ENCODE peak calls at places on chromosomes 2 and 18, in nine cellular contexts. G is endothelial cell, Y is OCI-LY7, X is WTC11, N is spleen, W is suprapubic skin, B is cardiac muscle cell, O is GM12864, S is brain microvascular endothelial cell. A is an unnamed sample.

GRCh38 chr2:220670461-220670979 is 901.6 kb downstream of the EPHA4 start:
- DNase-seq in Y (no peak), G (no peak), N (no peak), X (no peak), S (no peak), W (no peak), O (no peak), B (no peak), A (no peak)

GRCh38 chr18:4691836-4692235 is 236.7 kb upstream of the DLGAP1 start:
- DNase-seq in G (no peak), Y (no peak), O (no peak), X (no peak), N (no peak), S (no peak), W (no peak), B (no peak), A (no peak)

GRCh38 chr2:44598731-44599529 is 237.2 kb downstream of the CAMKMT start:
- DNase-seq in X (no peak), W (no peak), O (no peak), Y (no peak), S (no peak), G (no peak), N (no peak), B (no peak), A (no peak)

GRCh38 chr2:160324161-160324768 is 124.2 kb upstream of the ITGB6 start:
- DNase-seq in W (no peak), B (peak), G (peak), N (peak), O (no peak), X (peak), Y (peak), S (peak), A (peak)

GRCh38 chr2:163471947-163472346 is 263.9 kb downstream of the FIGN start:
- DNase-seq in W (no peak), X (no peak), B (peak), G (no peak), S (peak), N (no peak), O (no peak), Y (no peak), A (no peak)

GRCh38 chr2:98269830-98270229 is 76.4 kb upstream of the CNGA3 start:
- DNase-seq in O (no peak), Y (no peak), G (no peak), S (peak), W (no peak), N (no peak), X (no peak), B (peak), A (no peak)

GRCh38 chr2:68689553-68690537 is 44.8 kb upstream of the ARHGAP25 start:
- DNase-seq in W (no peak), G (no peak), N (no peak), Y (peak), O (peak), S (no peak), X (no peak), B (no peak), A (peak)

GRCh38 chr2:171447675-171448074 is 13.6 kb downstream of the DCAF17 start:
- DNase-seq in W (no peak), G (no peak), S (no peak), Y (no peak), X (no peak), N (no peak), O (no peak), B (no peak), A (no peak)

GRCh38 chr18:27198036-27198435 is 12.9 kb upstream of the CHST9 start:
- DNase-seq in X (no peak), W (no peak), Y (no peak), N (no peak), S (no peak), O (no peak), B (no peak), G (no peak), A (no peak)

GRCh38 chr18:80103231-80103630 is 5.8 kb upstream of the ADNP2 start:
- DNase-seq in X (no peak), Y (no peak), B (peak), N (no peak), G (no peak), W (no peak), S (peak), O (no peak), A (no peak)

GRCh38 chr2:43218550-43219382 is 7.6 kb downstream of the ZFP36L2 start:
- DNase-seq in X (no peak), S (peak), B (peak), N (peak), Y (peak), G (peak), W (peak), O (peak), A (peak)

GRCh38 chr2:75292826-75293225 is 93.5 kb upstream of the TACR1 start:
- DNase-seq in O (no peak), S (peak), N (no peak), Y (no peak), X (no peak), G (no peak), B (peak), W (no peak), A (no peak)

GRCh38 chr2:2564300-2565085 is 233.4 kb upstream of the MYT1L start:
- DNase-seq in B (no peak), N (peak), G (no peak), S (no peak), O (no peak), X (peak), Y (no peak), W (no peak), A (no peak)

GRCh38 chr2:32825291-32825712 is 121.5 kb upstream of the LTBP1 start:
- DNase-seq in B (peak), N (no peak), G (peak), W (no peak), O (no peak), Y (no peak), S (peak), X (no peak), A (no peak)

GRCh38 chr2:196984888-196985287 is 58.4 kb upstream of the PGAP1 start:
- DNase-seq in X (no peak), G (no peak), N (no peak), Y (no peak), W (no peak), B (no peak), S (no peak), O (no peak), A (no peak)

GRCh38 chr2:216279011-216279410 is 93.3 kb downstream of the MARCHF4 start:
- DNase-seq in G (no peak), W (no peak), N (no peak), O (no peak), B (peak), Y (no peak), S (no peak), X (no peak), A (no peak)

GRCh38 chr18:78889250-78889649 is 90.4 kb upstream of the SALL3 start:
- DNase-seq in B (no peak), G (no peak), Y (no peak), S (no peak), N (no peak), X (no peak), W (no peak), O (no peak), A (no peak)

GRCh38 chr18:78882585-78882984 is 97.0 kb upstream of the SALL3 start:
- DNase-seq in O (no peak), B (no peak), S (no peak), G (no peak), W (no peak), X (no peak), N (no peak), Y (no peak), A (no peak)

GRCh38 chr18:78890388-78890787 is 89.2 kb upstream of the SALL3 start:
- DNase-seq in S (no peak), Y (no peak), N (no peak), W (no peak), G (no peak), B (no peak), O (no peak), X (no peak), A (no peak)

GRCh38 chr18:78883501-78883900 is 96.1 kb upstream of the SALL3 start:
- DNase-seq in G (no peak), N (no peak), X (no peak), Y (no peak), O (no peak), B (no peak), W (no peak), S (no peak), A (no peak)

DNA sequence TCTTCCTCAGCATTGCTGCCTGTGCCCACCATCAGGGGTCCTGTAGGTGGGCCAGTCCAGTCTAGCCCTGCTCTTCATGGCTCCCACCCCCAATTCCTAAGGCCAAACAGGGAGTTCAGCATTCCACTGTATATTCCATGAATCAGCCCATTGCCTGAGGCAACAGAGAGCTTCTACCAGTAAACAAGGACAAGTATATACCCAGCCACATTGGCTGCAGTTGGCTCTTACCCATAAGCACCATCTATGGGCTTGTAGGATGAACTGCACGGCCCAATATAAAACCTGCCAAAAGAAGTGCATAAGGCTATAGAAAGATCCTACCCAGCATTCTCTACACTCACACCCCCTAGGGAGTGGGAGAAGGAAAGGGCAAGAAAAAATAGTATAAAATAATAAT is 95.1 kb upstream of the SALL3 start:
- DNase-seq in N (no peak), Y (peak), W (no peak), B (no peak), X (no peak), G (no peak), S (no peak), O (no peak), A (no peak)
- TF ChIP-seq CTCF in N (no peak), Y (peak), W (no peak), B (no peak), X (peak), G (no peak), S (no peak), O (no peak), A (no peak)

GRCh38 chr2:240136671-240137292 is 677 bp upstream of the COPS9 start:
- DNase-seq in W (no peak), S (no peak), X (no peak), B (no peak), N (no peak), G (no peak), O (no peak), Y (no peak), A (peak)
- TF ChIP-seq CTCF in W (no peak), S (no peak), X (no peak), B (no peak), N (no peak), G (no peak), O (no peak), Y (no peak), A (no peak)

DNA sequence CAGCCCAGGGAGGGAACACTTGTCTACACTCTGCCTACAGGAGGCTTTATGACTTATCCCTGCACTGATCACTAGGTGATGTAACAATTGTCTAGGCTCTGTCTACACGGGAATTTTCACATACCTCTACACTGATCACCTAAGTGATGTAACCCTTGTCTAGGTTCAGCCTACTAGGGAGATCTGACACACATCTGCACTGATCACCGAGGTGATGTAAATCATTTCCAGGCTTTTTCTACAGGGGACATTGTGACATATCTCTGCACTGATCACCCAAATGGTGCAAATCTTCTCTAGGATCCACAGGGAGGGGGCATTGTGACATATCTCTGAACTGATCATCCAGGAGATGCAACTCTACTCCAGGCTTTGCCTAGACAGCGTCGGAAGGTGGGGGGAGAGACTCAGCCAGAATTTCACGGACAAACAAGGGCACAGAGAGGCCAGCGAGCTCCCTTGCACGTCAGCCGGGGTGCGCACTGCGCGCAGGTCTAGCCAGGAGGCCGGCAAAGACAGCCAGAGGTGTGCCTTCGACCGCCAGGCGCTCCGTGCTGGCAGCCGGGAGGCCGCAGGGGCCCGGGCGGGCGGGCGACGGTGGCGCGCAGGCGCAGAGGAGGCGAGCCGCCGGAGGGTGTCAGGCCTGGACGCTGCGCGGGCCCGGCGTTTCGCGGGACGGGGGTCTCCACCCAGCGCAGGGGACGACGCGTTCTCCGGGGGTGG is 46.9 kb upstream of the USP14 start:
- DNase-seq in B (peak), W (no peak), Y (no peak), G (peak), O (no peak), S (no peak), X (peak), N (peak), A (peak)
- TF ChIP-seq CTCF in B (no peak), W (no peak), Y (no peak), G (no peak), O (peak), S (no peak), X (no peak), N (no peak), A (no peak)

GRCh38 chr2:27492557-27492956 is 2.4 kb downstream of the FNDC4 start:
- DNase-seq in N (no peak), X (no peak), G (no peak), W (no peak), O (no peak), Y (no peak), B (no peak), S (no peak), A (no peak)

GRCh38 chr2:27485496-27485895 is 4.0 kb downstream of the IFT172 start:
- DNase-seq in W (no peak), G (no peak), N (no peak), O (no peak), B (no peak), S (no peak), X (no peak), Y (peak), A (no peak)

GRCh38 chr2:27493948-27494283 is 1.1 kb downstream of the FNDC4 start:
- DNase-seq in S (no peak), B (no peak), N (no peak), W (no peak), G (no peak), O (no peak), Y (no peak), X (no peak), A (no peak)

GRCh38 chr2:27489498-27490397 is at the start of gene IFT172:
- DNase-seq in G (peak), B (peak), S (peak), N (peak), X (peak), Y (peak), O (peak), W (peak), A (peak)

DNA sequence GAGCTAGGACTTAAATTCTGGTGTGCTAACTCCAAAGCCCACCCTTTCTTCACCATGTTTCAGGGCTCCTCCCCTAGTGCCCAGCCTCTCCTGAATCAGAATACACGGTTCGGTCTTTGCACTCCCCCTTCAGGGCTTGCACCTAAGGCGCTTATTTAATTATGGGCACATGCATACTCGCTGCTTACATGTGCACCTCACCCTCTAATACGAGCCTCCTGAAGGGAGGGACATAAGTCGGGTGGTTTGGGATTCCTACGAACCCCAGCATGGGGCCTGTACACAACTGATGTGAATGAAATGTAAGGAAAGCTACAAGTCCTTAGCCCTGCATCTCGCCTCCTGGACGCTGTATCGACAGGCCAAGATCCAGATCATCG is 435 bp downstream of the IFT172 start:
- DNase-seq in G (peak), Y (peak), S (no peak), W (no peak), X (no peak), B (peak), N (no peak), O (no peak), A (no peak)
- TF ChIP-seq CTCF in G (no peak), Y (peak), S (peak), W (no peak), X (no peak), B (peak), N (no peak), O (no peak), A (no peak)

GRCh38 chr18:63741769-63742168 is 33.4 kb upstream of the SERPINB7 start:
- DNase-seq in O (no peak), S (peak), X (no peak), N (no peak), Y (no peak), B (peak), G (no peak), W (no peak), A (no peak)
- TF ChIP-seq CTCF in O (no peak), S (peak), X (no peak), N (no peak), Y (no peak), B (peak), G (no peak), W (peak), A (no peak)

DNA sequence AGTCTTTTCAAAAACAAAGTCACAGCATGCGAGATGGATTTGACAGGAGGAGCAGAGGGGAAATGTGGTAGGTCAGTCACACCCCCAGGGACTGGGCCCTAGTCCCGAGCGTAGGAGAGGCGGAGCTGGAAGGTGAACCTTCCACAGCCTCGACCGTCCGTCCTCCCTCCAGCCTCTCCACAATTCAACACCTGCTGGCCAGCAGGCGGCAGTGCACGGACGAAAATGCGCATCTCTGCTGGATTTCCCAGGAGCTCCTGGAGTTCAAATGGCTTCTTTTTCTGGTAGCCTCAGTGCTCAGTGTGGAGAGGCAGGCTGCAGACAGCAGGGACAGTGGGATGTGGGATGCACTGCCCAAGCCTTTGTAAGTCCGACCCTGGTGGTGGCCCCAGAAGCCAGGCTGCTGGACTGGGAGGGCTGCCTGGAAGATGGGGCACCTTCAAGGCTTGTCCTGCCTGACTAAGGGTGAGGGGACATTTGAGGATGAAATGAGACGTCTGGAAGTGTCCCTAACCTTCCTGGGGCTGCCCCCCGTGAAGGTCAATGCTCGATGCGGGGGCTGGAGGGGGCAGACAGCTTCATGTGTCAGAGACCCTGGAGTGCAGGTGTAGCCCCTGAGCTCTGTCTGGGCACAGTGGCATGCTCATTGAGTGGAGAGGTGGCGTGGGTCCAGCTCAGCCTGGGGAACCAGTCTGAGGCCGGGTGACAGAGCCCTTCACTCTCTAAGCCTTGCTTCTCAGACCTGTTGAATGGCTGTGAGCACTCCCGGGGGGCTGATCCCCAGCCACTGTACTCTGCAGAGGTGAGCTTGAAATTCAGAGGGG is 189.5 kb downstream of the TFCP2L1 start:
- DNase-seq in Y (no peak), G (peak), N (peak), S (peak), W (no peak), X (peak), O (no peak), B (peak), A (peak)
- TF ChIP-seq CTCF in Y (peak), G (peak), N (peak), S (peak), W (peak), X (peak), O (peak), B (peak), A (peak)